ENCODE peak calls at places on chromosomes 2 and 18, in nine cellular contexts. L, W, O, T, N, D, B, Z and C are unnamed samples.

GRCh38 chr2:54471221-54471711 is 15.1 kb downstream of the SPTBN1 start:
- DNase-seq in T (peak; percentile 43), W (no peak), N (peak; percentile 39), B (no peak), L (no peak), O (no peak), D (no peak), Z (no peak), C (peak; percentile 53)

GRCh38 chr2:111117666-111118454 is 2.9 kb upstream of the BCL2L11 start:
- DNase-seq in O (no peak), Z (no peak), N (no peak), T (no peak), L (peak; percentile 66), D (peak; percentile 32), W (peak; percentile 19), B (peak; percentile 50), C (peak; percentile 48)

GRCh38 chr2:160294339-160294803 is 94.3 kb upstream of the ITGB6 start:
- DNase-seq in W (no peak), Z (no peak), D (no peak), N (no peak), L (peak; percentile 47), B (peak; percentile 29), T (peak; percentile 58), O (no peak), C (no peak)

GRCh38 chr2:234863043-234863934 is 88.5 kb upstream of the SH3BP4 start:
- DNase-seq in N (no peak), D (peak; percentile 47), L (peak; percentile 65), O (no peak), B (peak; percentile 19), W (no peak), T (peak; percentile 49), Z (no peak), C (no peak)

GRCh38 chr2:139099721-139100120 is 319.5 kb upstream of the NXPH2 start:
- DNase-seq in T (no peak), Z (no peak), D (no peak), O (no peak), W (no peak), B (no peak), L (no peak), N (no peak), C (no peak)

GRCh38 chr2:69584127-69584889 is 59.2 kb downstream of the AAK1 start:
- DNase-seq in D (no peak), L (no peak), Z (peak; percentile 28), T (no peak), B (no peak), W (no peak), N (no peak), O (no peak), C (no peak)

GRCh38 chr2:108444941-108445840 is 3.8 kb upstream of the GCC2 start:
- DNase-seq in N (no peak), T (no peak), O (no peak), L (peak; percentile 37), B (no peak), Z (peak; percentile 70), W (no peak), D (no peak), C (no peak)

GRCh38 chr2:228869601-228870264 is 401.4 kb downstream of the PID1 start:
- DNase-seq in B (no peak), W (no peak), T (no peak), O (no peak), D (no peak), L (no peak), N (no peak), Z (no peak), C (no peak)

GRCh38 chr2:10785260-10785659 is 27.3 kb downstream of the PDIA6 start:
- DNase-seq in O (no peak), L (no peak), T (no peak), Z (no peak), N (no peak), B (no peak), D (no peak), W (no peak), C (no peak)

GRCh38 chr18:76414936-76415621 is 80.0 kb downstream of the ZNF516 start:
- DNase-seq in L (no peak), O (no peak), T (no peak), N (no peak), D (no peak), Z (no peak), B (no peak), W (no peak), C (no peak)

GRCh38 chr18:9017900-9018217 is 84.6 kb upstream of the NDUFV2 start:
- DNase-seq in D (no peak), O (no peak), W (no peak), Z (no peak), N (peak; percentile 22), L (no peak), B (no peak), T (peak; percentile 82), C (no peak)

GRCh38 chr2:112547333-112547732 is 5.1 kb downstream of the POLR1B start:
- DNase-seq in N (no peak), Z (no peak), T (no peak), L (no peak), O (no peak), B (no peak), W (no peak), D (no peak), C (no peak)

DNA sequence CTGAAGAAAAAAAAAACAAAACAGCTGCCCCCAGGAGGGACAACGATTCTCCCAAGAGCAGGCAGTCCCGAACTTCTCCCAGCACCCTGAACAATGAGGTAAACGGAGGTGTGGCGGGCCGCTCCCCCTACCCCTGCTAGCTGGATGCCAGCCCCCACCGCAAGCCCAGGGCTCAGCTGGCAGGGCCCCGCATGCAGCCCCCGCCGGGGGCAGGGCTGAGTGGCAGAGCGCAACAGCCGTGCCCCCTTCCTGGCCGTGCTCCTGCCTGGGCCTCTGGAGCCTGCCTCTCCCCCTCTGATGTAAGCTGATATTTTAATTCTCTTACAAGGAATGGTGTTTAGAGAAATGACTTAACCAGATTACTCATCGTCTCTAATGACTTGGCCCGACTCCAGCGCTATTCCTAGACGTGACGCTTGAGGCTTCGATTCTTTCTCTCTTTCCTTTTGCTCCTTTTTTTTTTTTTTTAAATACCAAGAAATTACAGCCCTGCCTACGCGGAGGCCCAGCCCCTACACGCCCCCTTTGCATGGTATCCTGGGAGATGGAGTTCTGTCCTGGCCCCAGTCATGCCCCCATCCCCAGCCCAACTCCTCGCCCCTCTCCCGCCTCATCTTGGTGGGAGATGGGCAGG is 4.6 kb upstream of the ARID5A start:
- DNase-seq in B (peak; percentile 95), Z (peak; percentile 93), L (peak; percentile 96), T (peak; percentile 98), O (peak; percentile 89), W (peak; percentile 86), N (peak; percentile 82), D (peak; percentile 64), C (peak; percentile 81)
- TF ChIP-seq CTCF in B (no peak), Z (no peak), L (no peak), T (no peak), O (no peak), W (no peak), N (no peak), D (no peak), C (no peak)

GRCh38 chr18:79067611-79068010 is 1.6 kb upstream of the ATP9B start:
- DNase-seq in D (no peak), T (no peak), W (no peak), N (no peak), L (no peak), O (no peak), B (no peak), Z (no peak), C (no peak)

GRCh38 chr18:79070486-79070885 is 1.3 kb downstream of the ATP9B start:
- DNase-seq in T (peak; percentile 9), Z (no peak), B (no peak), O (no peak), L (no peak), D (no peak), W (no peak), N (no peak), C (no peak)

GRCh38 chr18:79069792-79070151 is 578 bp downstream of the ATP9B start:
- DNase-seq in T (no peak), D (no peak), W (peak; percentile 40), O (no peak), B (no peak), N (peak; percentile 17), L (no peak), Z (no peak), C (no peak)

GRCh38 chr18:79068946-79069791 is at the start of gene ATP9B:
- DNase-seq in O (peak; percentile 98), N (peak; percentile 97), W (peak; percentile 99), B (peak; percentile 97), T (peak; percentile 92), D (peak; percentile 99), Z (peak; percentile 92), L (peak; percentile 89), C (peak; percentile 99)

DNA sequence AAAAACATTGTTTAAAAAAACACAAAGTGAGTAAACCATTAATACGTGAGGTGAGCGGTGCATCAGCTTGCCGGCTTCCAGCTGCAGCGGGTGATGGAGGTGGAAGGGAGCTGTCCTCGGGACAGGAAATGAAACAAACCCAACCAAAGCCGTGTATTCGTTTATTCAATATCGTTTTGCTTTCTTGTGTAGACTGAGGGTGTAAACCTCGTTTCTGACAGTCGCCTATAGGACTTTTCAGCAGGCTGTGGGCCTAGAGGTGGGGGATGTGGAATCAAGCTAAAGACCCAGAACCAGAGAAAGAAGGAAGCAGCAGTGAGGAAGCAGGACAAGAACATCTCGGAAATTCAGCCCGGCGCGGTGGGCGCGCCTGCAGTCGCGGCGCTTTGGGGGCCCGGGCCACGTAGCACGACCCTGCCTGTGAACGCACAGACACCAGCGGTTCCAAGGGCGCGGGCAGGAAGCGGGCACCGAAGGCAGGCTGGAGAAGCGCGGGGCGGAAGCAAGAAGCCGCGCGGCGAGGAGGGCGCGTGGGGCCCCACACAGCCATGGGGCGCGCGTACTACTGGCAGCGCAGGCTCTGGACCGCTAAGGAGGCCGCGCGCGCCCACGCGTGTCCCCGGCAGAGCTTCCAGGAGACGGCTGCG is 772 bp upstream of the ATP9B start:
- DNase-seq in T (no peak), L (no peak), B (no peak), N (peak; percentile 10), O (no peak), W (no peak), D (no peak), Z (no peak), C (no peak)
- TF ChIP-seq CTCF in T (no peak), L (no peak), B (no peak), N (no peak), O (no peak), W (no peak), D (no peak), Z (no peak), C (no peak)

GRCh38 chr2:67733517-67733916 is 329.3 kb downstream of the C1D start:
- DNase-seq in T (peak; percentile 62), Z (peak; percentile 2), W (peak; percentile 28), D (peak; percentile 50), O (peak; percentile 67), L (no peak), N (peak; percentile 38), B (no peak), C (no peak)
- TF ChIP-seq CTCF in T (peak; percentile 74), Z (peak; percentile 24), W (peak; percentile 59), D (peak; percentile 17), O (peak; percentile 57), L (peak; percentile 60), N (peak; percentile 13), B (peak; percentile 34), C (no peak)

DNA sequence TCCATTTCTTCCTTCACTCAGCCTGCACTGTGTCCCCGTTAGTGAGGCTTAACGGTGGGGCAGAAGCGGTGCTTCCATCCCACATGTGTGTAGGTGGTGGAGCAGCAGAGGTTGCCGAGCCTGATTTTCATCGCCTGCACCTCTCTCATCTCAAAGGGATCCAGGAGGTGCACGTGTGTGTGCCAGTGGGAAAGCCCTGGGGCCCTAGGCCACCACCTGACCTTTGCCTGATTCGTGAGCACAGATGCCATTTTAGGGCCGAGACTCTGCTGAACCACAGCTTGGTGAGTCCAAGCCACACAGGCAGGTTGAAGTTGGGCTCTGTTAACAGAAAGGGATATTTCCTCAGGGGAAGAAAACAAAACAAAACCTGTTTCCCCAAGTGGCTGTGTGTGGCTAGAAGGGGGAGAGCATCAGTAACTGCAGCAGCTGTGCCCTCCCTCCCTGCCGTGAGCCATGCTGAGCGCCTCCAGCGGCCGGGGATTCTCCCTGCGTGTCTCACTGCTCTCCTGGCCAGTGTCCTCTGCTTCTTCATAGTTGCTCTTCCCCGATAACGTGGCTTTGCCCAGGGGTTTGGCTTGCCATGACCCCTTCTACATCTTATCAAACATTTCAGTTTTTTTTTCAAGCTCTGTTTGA is 81.5 kb downstream of the MAPRE2 start:
- DNase-seq in L (peak; percentile 5), D (peak; percentile 88), Z (peak; percentile 71), O (no peak), N (no peak), B (no peak), T (no peak), W (peak; percentile 36), C (no peak)
- TF ChIP-seq CTCF in L (peak; percentile 48), D (peak; percentile 42), Z (peak; percentile 60), O (no peak), N (peak; percentile 27), B (no peak), T (no peak), W (peak; percentile 4), C (no peak)